ENCODE peak calls at places on chromosome 17, in four cellular contexts. One of them, this sample, is unnamed.

GRCh38 chr17:9138161-9138717 is 116.9 kb downstream of the NTN1 start:
- DNase-seq in IMR-90: no peak
- DNase-seq in mesendoderm: no peak
- DNase-seq in neuronal stem cell: no peak
- DNase-seq in this sample: no peak

GRCh38 chr17:73334771-73335513 is 23.1 kb upstream of the CDC42EP4 start:
- DNase-seq in IMR-90: no peak
- DNase-seq in mesendoderm: no peak
- DNase-seq in neuronal stem cell: no peak
- DNase-seq in this sample: no peak

GRCh38 chr17:11644265-11645212 is 46.3 kb downstream of the DNAH9 start:
- DNase-seq in IMR-90: peak; percentile 36
- DNase-seq in mesendoderm: peak; percentile 82
- DNase-seq in neuronal stem cell: peak; percentile 67
- DNase-seq in this sample: peak; percentile 85

GRCh38 chr17:63537991-63538692 is 12.1 kb upstream of the DCAF7 start:
- DNase-seq in IMR-90: no peak
- DNase-seq in mesendoderm: no peak
- DNase-seq in neuronal stem cell: no peak
- DNase-seq in this sample: peak; percentile 64

GRCh38 chr17:12568358-12569251 is 97.1 kb upstream of the MYOCD start:
- DNase-seq in IMR-90: no peak
- DNase-seq in mesendoderm: peak; percentile 19
- DNase-seq in neuronal stem cell: no peak
- DNase-seq in this sample: no peak

GRCh38 chr17:69773081-69773480 is 301.9 kb upstream of the KCNJ16 start:
- DNase-seq in IMR-90: peak; percentile 43
- DNase-seq in mesendoderm: no peak
- DNase-seq in neuronal stem cell: no peak
- DNase-seq in this sample: no peak

GRCh38 chr17:72539981-72540897 is 419.4 kb downstream of the SOX9 start:
- DNase-seq in IMR-90: peak; percentile 61
- DNase-seq in mesendoderm: peak; percentile 84
- DNase-seq in neuronal stem cell: peak; percentile 76
- DNase-seq in this sample: peak; percentile 91

GRCh38 chr17:12613566-12613965 is 52.1 kb upstream of the MYOCD start:
- DNase-seq in IMR-90: peak; percentile 89
- DNase-seq in mesendoderm: peak; percentile 59
- DNase-seq in neuronal stem cell: no peak
- DNase-seq in this sample: no peak

GRCh38 chr17:78736526-78737079 is 45.5 kb downstream of the CYTH1 start:
- DNase-seq in IMR-90: no peak
- DNase-seq in mesendoderm: peak; percentile 72
- DNase-seq in neuronal stem cell: no peak
- DNase-seq in this sample: peak; percentile 91

GRCh38 chr17:78723001-78723796 is 58.9 kb downstream of the CYTH1 start:
- DNase-seq in IMR-90: peak; percentile 45
- DNase-seq in mesendoderm: peak; percentile 81
- DNase-seq in neuronal stem cell: peak; percentile 64
- DNase-seq in this sample: peak; percentile 90

GRCh38 chr17:31583795-31584340 is 192.4 kb downstream of the RAB11FIP4 start:
- DNase-seq in IMR-90: no peak
- DNase-seq in mesendoderm: no peak
- DNase-seq in neuronal stem cell: no peak
- DNase-seq in this sample: no peak

GRCh38 chr17:38916771-38917170 is 8.6 kb upstream of the LASP1NB start:
- DNase-seq in IMR-90: no peak
- DNase-seq in mesendoderm: no peak
- DNase-seq in neuronal stem cell: no peak
- DNase-seq in this sample: no peak

GRCh38 chr17:50834126-50834785 is 1.1 kb upstream of the WFIKKN2 start:
- DNase-seq in IMR-90: no peak
- DNase-seq in mesendoderm: no peak
- DNase-seq in neuronal stem cell: no peak
- DNase-seq in this sample: peak; percentile 31

GRCh38 chr17:14926526-14927122 is 338.5 kb downstream of the PMP22 start:
- DNase-seq in IMR-90: peak; percentile 74
- DNase-seq in mesendoderm: peak; percentile 71
- DNase-seq in neuronal stem cell: peak; percentile 76
- DNase-seq in this sample: peak; percentile 60

GRCh38 chr17:48054238-48055185 is 6.4 kb downstream of the NFE2L1 start:
- DNase-seq in IMR-90: peak; percentile 60
- DNase-seq in mesendoderm: peak; percentile 99
- DNase-seq in neuronal stem cell: peak; percentile 93
- DNase-seq in this sample: peak; percentile 100

GRCh38 chr17:17952691-17953090 is 19.5 kb downstream of the TOM1L2 start:
- DNase-seq in IMR-90: no peak
- DNase-seq in mesendoderm: peak; percentile 49
- DNase-seq in neuronal stem cell: no peak
- DNase-seq in this sample: peak; percentile 55

GRCh38 chr17:17745476-17746455 is 64.5 kb downstream of the RAI1 start:
- DNase-seq in IMR-90: no peak
- DNase-seq in mesendoderm: no peak
- DNase-seq in neuronal stem cell: no peak
- DNase-seq in this sample: no peak

GRCh38 chr17:77496401-77496801 is 355.6 kb downstream of the SEC14L1 start:
- DNase-seq in IMR-90: no peak
- DNase-seq in mesendoderm: no peak
- DNase-seq in neuronal stem cell: no peak
- DNase-seq in this sample: no peak

GRCh38 chr17:78256705-78257559 is 25.5 kb downstream of the TMEM235 start:
- DNase-seq in IMR-90: no peak
- DNase-seq in mesendoderm: peak; percentile 88
- DNase-seq in neuronal stem cell: no peak
- DNase-seq in this sample: no peak

GRCh38 chr17:66171692-66172091 is 20.2 kb downstream of the CEP112 start:
- DNase-seq in IMR-90: no peak
- DNase-seq in mesendoderm: no peak
- DNase-seq in neuronal stem cell: no peak
- DNase-seq in this sample: no peak

GRCh38 chr17:2363318-2363717 is 26.0 kb downstream of the SGSM2 start:
- DNase-seq in IMR-90: no peak
- DNase-seq in mesendoderm: no peak
- DNase-seq in neuronal stem cell: no peak
- DNase-seq in this sample: no peak

GRCh38 chr17:2362881-2363280 is 25.6 kb downstream of the SGSM2 start:
- DNase-seq in IMR-90: no peak
- DNase-seq in mesendoderm: no peak
- DNase-seq in neuronal stem cell: no peak
- DNase-seq in this sample: no peak

GRCh38 chr17:2362416-2362815 is 25.1 kb downstream of the SGSM2 start:
- DNase-seq in IMR-90: no peak
- DNase-seq in mesendoderm: no peak
- DNase-seq in neuronal stem cell: no peak
- DNase-seq in this sample: no peak

GRCh38 chr17:2365132-2365531 is 27.8 kb downstream of the SGSM2 start:
- DNase-seq in IMR-90: no peak
- DNase-seq in mesendoderm: no peak
- DNase-seq in neuronal stem cell: no peak
- DNase-seq in this sample: no peak

DNA sequence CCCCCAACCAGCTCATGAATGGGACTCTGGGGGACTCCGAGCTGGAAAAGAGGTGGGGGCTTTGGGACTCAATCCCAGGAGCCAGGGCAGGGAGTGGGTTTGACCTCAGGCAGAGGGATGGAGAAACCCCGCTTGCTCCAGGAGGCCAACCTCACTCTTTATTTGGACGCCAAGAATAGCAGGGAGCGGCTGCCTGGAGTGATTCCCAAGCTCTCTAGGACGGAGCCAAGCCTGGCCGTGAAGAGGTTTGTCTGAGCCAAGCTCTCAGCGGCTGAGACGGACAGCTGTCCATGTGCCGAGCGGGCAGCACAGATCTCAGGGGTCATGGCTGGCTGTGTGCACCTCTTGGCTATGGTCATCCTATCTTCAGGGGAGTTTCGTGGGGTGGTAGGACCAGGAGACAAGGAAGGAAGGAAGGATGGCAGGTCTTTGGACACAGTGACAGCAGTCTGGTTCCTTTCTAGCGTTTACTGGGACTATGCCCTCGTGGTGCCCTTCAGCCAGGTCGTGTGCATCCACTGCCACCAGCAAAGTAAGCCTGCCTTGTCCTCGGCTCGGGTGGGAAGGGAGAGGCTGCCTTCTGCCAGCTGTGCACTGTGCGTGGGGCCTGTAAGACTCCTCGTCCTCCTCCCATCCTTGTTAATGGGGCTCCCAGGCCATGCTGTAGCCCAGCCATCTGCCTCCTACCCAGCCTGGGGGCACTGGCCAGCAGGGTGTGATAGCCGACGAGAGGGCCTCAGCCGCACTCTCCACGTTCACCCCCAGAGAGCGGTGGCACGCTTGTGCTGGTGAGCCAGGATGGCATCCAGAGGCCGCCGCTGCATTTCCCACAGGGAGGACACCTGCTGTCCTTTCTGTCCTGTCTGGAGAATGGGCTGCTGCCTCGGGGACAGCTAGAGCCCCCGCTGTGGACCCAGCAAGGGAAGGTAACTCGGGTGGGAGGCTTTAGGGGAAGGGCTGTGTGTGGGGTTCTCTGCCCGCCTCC is 27.1 kb downstream of the SGSM2 start:
- DNase-seq in IMR-90: no peak
- DNase-seq in mesendoderm: no peak
- DNase-seq in neuronal stem cell: no peak
- DNase-seq in this sample: no peak
- H3K23ac ChIP-seq in IMR-90: no peak overlapping the region
- H3K23ac ChIP-seq in mesendoderm: no peak overlapping the region
- H3K23ac ChIP-seq in neuronal stem cell: peak overlapping the region; percentile 25
- H3K23ac ChIP-seq in this sample: no peak overlapping the region

DNA sequence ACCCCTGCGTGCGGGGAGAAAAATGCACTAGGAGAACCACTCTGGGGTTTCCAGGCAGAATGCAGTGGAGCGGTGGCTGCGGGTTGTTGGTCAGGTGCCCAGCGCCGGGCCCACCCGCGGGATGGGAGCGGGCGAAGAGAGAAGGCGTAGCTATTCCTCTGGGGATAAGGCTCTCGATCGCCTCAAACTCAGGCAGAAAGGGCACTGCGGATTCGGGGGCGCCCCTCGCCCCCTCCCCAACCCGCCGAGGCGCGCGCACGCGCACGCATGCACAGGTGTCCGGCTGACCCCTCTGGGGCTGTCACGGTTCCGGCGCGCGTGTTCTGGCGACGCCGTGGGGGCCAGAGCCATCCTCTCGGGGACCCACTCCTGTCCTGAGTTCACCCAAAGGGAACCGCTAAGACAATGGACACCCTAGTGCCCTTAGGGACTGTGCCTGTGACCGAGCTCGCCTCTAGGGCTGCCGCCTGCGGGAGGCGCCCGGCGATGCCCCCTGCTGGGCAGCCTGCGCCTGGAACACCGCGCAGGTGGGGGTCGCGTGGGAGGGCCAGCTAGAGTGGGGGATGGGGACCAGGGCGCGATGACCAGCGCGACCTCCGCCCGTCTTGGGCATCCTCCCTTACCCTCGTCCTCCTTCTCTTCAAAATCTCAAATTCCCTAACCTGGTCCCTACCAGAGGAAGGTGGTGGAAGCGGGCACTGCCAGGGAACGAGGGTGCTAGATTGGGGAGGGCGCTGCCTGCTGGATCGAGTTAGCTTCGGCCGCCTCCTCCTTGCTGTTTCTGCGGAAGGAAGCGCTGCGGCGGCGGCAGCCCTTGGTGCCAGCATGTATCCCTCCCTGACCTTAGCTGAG is 14.4 kb upstream of the CBX8 start:
- DNase-seq in IMR-90: no peak
- DNase-seq in mesendoderm: no peak
- DNase-seq in neuronal stem cell: no peak
- DNase-seq in this sample: peak; percentile 58
- H3K23ac ChIP-seq in IMR-90: peak overlapping the region; percentile 87
- H3K23ac ChIP-seq in mesendoderm: no peak overlapping the region
- H3K23ac ChIP-seq in neuronal stem cell: peak overlapping the region; percentile 44
- H3K23ac ChIP-seq in this sample: no peak overlapping the region

GRCh38 chr17:4739122-4740024 is at the start of the genes CXCL16 and ZMYND15:
- DNase-seq in IMR-90: no peak
- DNase-seq in mesendoderm: no peak
- DNase-seq in neuronal stem cell: no peak
- DNase-seq in this sample: peak; percentile 59
- H3K23ac ChIP-seq in IMR-90: peak within 1 kb of the TSS; percentile 24
- H3K23ac ChIP-seq in mesendoderm: peak within 1 kb of the TSS; percentile 45
- H3K23ac ChIP-seq in neuronal stem cell: peak within 1 kb of the TSS; percentile 80
- H3K23ac ChIP-seq in this sample: no peak within 1 kb of the TSS

GRCh38 chr17:364308-364707 is 11.7 kb upstream of the RPH3AL start:
- DNase-seq in IMR-90: no peak
- DNase-seq in mesendoderm: no peak
- DNase-seq in neuronal stem cell: no peak
- DNase-seq in this sample: no peak
- H3K23ac ChIP-seq in IMR-90: no peak overlapping the region
- H3K23ac ChIP-seq in mesendoderm: no peak overlapping the region
- H3K23ac ChIP-seq in neuronal stem cell: no peak overlapping the region
- H3K23ac ChIP-seq in this sample: no peak overlapping the region

GRCh38 chr17:81621494-81622230 is 15.2 kb downstream of the NPLOC4 start:
- DNase-seq in IMR-90: no peak
- DNase-seq in mesendoderm: no peak
- DNase-seq in neuronal stem cell: no peak
- DNase-seq in this sample: no peak
- H3K23ac ChIP-seq in IMR-90: no peak overlapping the region
- H3K23ac ChIP-seq in mesendoderm: no peak overlapping the region
- H3K23ac ChIP-seq in neuronal stem cell: no peak overlapping the region
- H3K23ac ChIP-seq in this sample: no peak overlapping the region

This sample was measured in H9.